ENCODE peak calls at places on chromosomes 2 and 18, in nine cellular contexts. Y is HT-29; Q is EH; V is activated T-cell treated with anti-CD3 and anti-CD28 coated beads for 1 hour; T is T-helper 2 cell; D is CD4-positive, CD25-positive, alpha-beta regulatory T cell; R is kidney tubule cell; X is body of pancreas; L is stimulated activated CD8-positive, alpha-beta memory T cell treated with anti-CD3 and anti-CD28 coated beads, Interleukin-15, amount 100 ng/mL, for 1 hour. G is an unnamed sample.

GRCh38 chr18:76256897-76257500 is 238.0 kb downstream of the ZNF516 start:
- DNase-seq in Q (peak), L (no peak), Y (peak), V (no peak), X (peak), D (peak), T (no peak), R (peak), G (no peak)

GRCh38 chr2:12718662-12719399 is 2.1 kb downstream of the TRIB2 start:
- DNase-seq in Q (peak), V (peak), Y (no peak), L (no peak), T (peak), R (no peak), D (peak), X (no peak), G (no peak)

GRCh38 chr2:157291018-157291417 is 33.5 kb downstream of the GALNT5 start:
- DNase-seq in V (no peak), X (no peak), T (no peak), D (no peak), Q (peak), Y (peak), L (no peak), R (peak), G (no peak)

GRCh38 chr2:16737812-16738211 is 72.2 kb upstream of the CYRIA start:
- DNase-seq in T (no peak), Q (no peak), Y (no peak), R (no peak), D (no peak), V (no peak), L (no peak), X (no peak), G (no peak)

GRCh38 chr2:109353806-109354745 is 225.1 kb downstream of the SH3RF3 start:
- DNase-seq in X (no peak), D (no peak), V (no peak), T (no peak), Y (no peak), Q (no peak), R (no peak), L (no peak), G (no peak)

GRCh38 chr2:107466241-107466640 is 360.5 kb upstream of the RGPD4 start:
- DNase-seq in Y (no peak), D (no peak), R (no peak), V (no peak), X (no peak), Q (no peak), L (no peak), T (no peak), G (no peak)

GRCh38 chr2:108536133-108536780 is 2.0 kb downstream of the LIMS1 start:
- DNase-seq in L (no peak), Q (peak), V (no peak), D (no peak), R (peak), X (no peak), Y (no peak), T (no peak), G (no peak)

GRCh38 chr2:240249423-240250149 is 109.1 kb upstream of the OTOS start:
- DNase-seq in T (no peak), L (no peak), V (no peak), Y (no peak), X (no peak), Q (no peak), R (no peak), D (no peak), G (no peak)

GRCh38 chr18:36153203-36153602 is 23.5 kb downstream of the ELP2 start:
- DNase-seq in V (no peak), L (no peak), Q (peak), T (no peak), X (no peak), Y (no peak), D (no peak), R (peak), G (no peak)

GRCh38 chr2:37456479-37456878 is 112.0 kb downstream of the QPCT start:
- DNase-seq in Y (no peak), D (peak), Q (peak), R (no peak), T (peak), X (no peak), V (no peak), L (no peak), G (peak)

GRCh38 chr2:153478289-153479261 is at the start of gene RPRM:
- DNase-seq in T (peak), R (peak), V (peak), Y (no peak), Q (peak), X (peak), D (peak), L (peak), G (peak)

G was measured in T follicular helper cell.